ENCODE peak calls at places on chromosome 7, in seven cellular contexts. L is RKO; H is NCI-H2171; K is IMR-90; I is iris pigment epithelial cell; D is CD8-positive, alpha-beta memory T cell; F is EL. C is an unnamed sample.
A peak's percentile ranks its signal among the peaks of the same experiment; 100 is the strongest.

GRCh38 chr7:14924398-14924797 is 21.8 kb upstream of the DGKB start:
- DNase-seq in K (no peak), H (no peak), F (peak; percentile 26), D (no peak), L (peak; percentile 39), I (peak; percentile 0), C (peak; percentile 47)

GRCh38 chr7:113664867-113665266 is 253.9 kb downstream of the PPP1R3A start:
- DNase-seq in H (no peak), L (peak; percentile 21), I (peak; percentile 14), K (peak; percentile 3), F (no peak), D (no peak), C (no peak)

GRCh38 chr7:65448824-65449504 is 75.3 kb downstream of the ZNF92 start:
- DNase-seq in L (peak; percentile 61), I (peak; percentile 93), F (peak; percentile 59), H (no peak), K (peak; percentile 72), D (no peak), C (peak; percentile 76)

GRCh38 chr7:44264221-44264956 is 61.0 kb downstream of the CAMK2B start:
- DNase-seq in K (no peak), I (no peak), D (no peak), F (no peak), H (peak; percentile 98), L (no peak), C (no peak)

GRCh38 chr7:142746268-142746667 is 3.0 kb upstream of the PRSS1 start:
- DNase-seq in D (no peak), H (no peak), L (no peak), I (no peak), K (no peak), F (no peak), C (no peak)

GRCh38 chr7:30157217-30157616 is 22.4 kb downstream of the MTURN start:
- DNase-seq in F (no peak), L (no peak), D (no peak), I (no peak), H (no peak), K (no peak), C (no peak)

GRCh38 chr7:74569501-74570075 is 87.9 kb upstream of the GTF2I start:
- DNase-seq in D (no peak), L (no peak), F (no peak), I (no peak), K (no peak), H (no peak), C (no peak)

GRCh38 chr7:94270772-94271171 is 123.9 kb upstream of the COL1A2 start:
- DNase-seq in K (no peak), I (no peak), D (no peak), H (no peak), L (no peak), F (no peak), C (no peak)

GRCh38 chr7:1028775-1029636 is 15.3 kb upstream of the GPR146 start:
- DNase-seq in L (peak; percentile 95), K (peak; percentile 95), D (peak; percentile 43), H (no peak), I (peak; percentile 96), F (peak; percentile 95), C (peak; percentile 92)

GRCh38 chr7:39051707-39052106 is 74.0 kb downstream of the POU6F2 start:
- DNase-seq in K (no peak), F (no peak), D (no peak), H (no peak), I (no peak), L (no peak), C (no peak)

C was measured in fibroblast of the aortic adventitia.